ENCODE peak calls at places on chromosomes 13 and 19, in four cellular contexts. D, S, O and N are unnamed samples.

GRCh38 chr13:109629737-109630136 is 156.6 kb downstream of the IRS2 start:
- DNase-seq in D (no peak), S (no peak), O (no peak), N (no peak)

GRCh38 chr19:57078802-57079201 is 41.0 kb upstream of the USP29 start:
- DNase-seq in D (no peak), S (no peak), O (no peak), N (no peak)

GRCh38 chr19:8635422-8635821 is 5.0 kb downstream of the NFILZ start:
- DNase-seq in D (no peak), S (no peak), O (no peak), N (no peak)

GRCh38 chr19:1847684-1848398 is 442 bp downstream of the REXO1 start:
- DNase-seq in D (no peak), S (peak), O (no peak), N (peak)

GRCh38 chr19:5259750-5260149 is 80.9 kb downstream of the PTPRS start:
- DNase-seq in D (no peak), S (no peak), O (no peak), N (no peak)

GRCh38 chr13:106987435-106987800 is 419.5 kb upstream of the ARGLU1 start:
- DNase-seq in D (no peak), S (no peak), O (no peak), N (no peak)

GRCh38 chr13:49620170-49620621 is 8.1 kb upstream of the ARL11 start:
- DNase-seq in D (no peak), S (peak), O (peak), N (no peak)

GRCh38 chr19:12695514-12695913 is 917 bp downstream of the FBXW9 start:
- DNase-seq in D (no peak), S (no peak), O (no peak), N (no peak)

GRCh38 chr19:38194061-38194701 is 29.8 kb downstream of the DPF1 start:
- DNase-seq in D (no peak), S (no peak), O (no peak), N (no peak)

GRCh38 chr19:49409441-49410029 is 13.7 kb downstream of the PTH2 start:
- DNase-seq in D (no peak), S (no peak), O (no peak), N (peak)

GRCh38 chr19:36488816-36489138 is 584 bp downstream of the ZNF566 start:
- DNase-seq in D (no peak), S (peak), O (peak), N (peak)

GRCh38 chr13:71864094-71864980 is 2.7 kb downstream of the DACH1 start:
- DNase-seq in D (peak), S (peak), O (peak), N (peak)